ENCODE peak calls at places on chromosomes 16 and 17, in four cellular contexts. K is fibroblast of the aortic adventitia; A is psoas muscle; I is naive thymus-derived CD4-positive, alpha-beta T cell. D is an unnamed sample.

GRCh38 chr17:49575524-49576120 is at the start of gene NXPH3:
- DNase-seq in A (peak), K (peak), I (peak), D (no peak)

GRCh38 chr16:27572711-27573110 is 22.8 kb downstream of the KATNIP start:
- DNase-seq in I (no peak), K (peak), A (no peak), D (no peak)

GRCh38 chr17:43767713-43768059 is 9.1 kb upstream of the SOST start:
- DNase-seq in K (no peak), I (no peak), A (no peak), D (no peak)

GRCh38 chr17:31888124-31888523 is 13.4 kb downstream of the UTP6 start:
- DNase-seq in K (no peak), I (no peak), A (no peak), D (peak)

GRCh38 chr17:67107811-67108210 is 63.5 kb downstream of the CACNG1 start:
- DNase-seq in K (no peak), I (no peak), A (no peak), D (no peak)

GRCh38 chr16:79798416-79799053 is 198.0 kb upstream of the MAF start:
- DNase-seq in K (no peak), A (no peak), I (no peak), D (no peak)

GRCh38 chr17:28030386-28030785 is 12.1 kb upstream of the NLK start:
- DNase-seq in A (no peak), K (no peak), I (no peak), D (no peak)

GRCh38 chr17:78307887-78308633 is 51.8 kb downstream of the SOCS3 start:
- DNase-seq in A (no peak), I (no peak), K (no peak), D (no peak)

GRCh38 chr17:148757-149156 is 11.4 kb downstream of the SCGB1C2 start:
- DNase-seq in I (no peak), K (no peak), A (peak), D (no peak)

GRCh38 chr17:78300962-78301820 is 58.7 kb downstream of the SOCS3 start:
- DNase-seq in K (no peak), I (no peak), A (no peak), D (no peak)

GRCh38 chr17:80153004-80153403 is 6.1 kb upstream of the EIF4A3 start:
- DNase-seq in A (no peak), K (no peak), I (no peak), D (no peak)

GRCh38 chr17:44830359-44831269 is 527 bp upstream of the GJC1 start:
- DNase-seq in K (peak), A (no peak), I (no peak), D (no peak)

GRCh38 chr16:87384162-87384999 is 805 bp upstream of the FBXO31 start:
- DNase-seq in I (no peak), A (peak), K (no peak), D (no peak)

GRCh38 chr16:72021043-72021442 is 12.5 kb downstream of the DHODH start:
- DNase-seq in K (no peak), A (no peak), I (no peak), D (no peak)

GRCh38 chr17:74892013-74892841 is 1.2 kb downstream of the FADS6 start:
- DNase-seq in K (no peak), I (no peak), A (no peak), D (no peak)

GRCh38 chr16:72927199-72928088 is 120.5 kb downstream of the ZFHX3 start:
- DNase-seq in A (no peak), K (peak), I (no peak), D (peak)

GRCh38 chr16:83533193-83533592 is 274.6 kb upstream of the HSBP1 start:
- DNase-seq in K (no peak), A (no peak), I (no peak), D (no peak)

GRCh38 chr17:66275651-66276050 is 26.8 kb upstream of the PRKCA start:
- DNase-seq in A (no peak), K (peak), I (no peak), D (no peak)

GRCh38 chr17:77246110-77247047 is 105.6 kb downstream of the SEC14L1 start:
- DNase-seq in A (no peak), K (no peak), I (no peak), D (no peak)

GRCh38 chr16:66236301-66236700 is 130.2 kb upstream of the CDH5 start:
- DNase-seq in K (no peak), I (no peak), A (no peak), D (no peak)

GRCh38 chr16:89996178-89996489 is 23.1 kb downstream of the DBNDD1 start:
- DNase-seq in I (no peak), K (no peak), A (no peak), D (no peak)

GRCh38 chr17:36722121-36722902 is 120.9 kb downstream of the MRM1 start:
- DNase-seq in A (peak), I (peak), K (peak), D (no peak)

GRCh38 chr17:3033741-3034577 is 29.4 kb downstream of the OR1D5 start:
- DNase-seq in K (no peak), A (no peak), I (no peak), D (no peak)

GRCh38 chr16:68084504-68085258 is 489 bp upstream of the NFATC3 start:
- DNase-seq in A (peak), K (peak), I (peak), D (peak)

GRCh38 chr16:78770353-78771091 is 671.1 kb downstream of the WWOX start:
- DNase-seq in I (peak), K (no peak), A (peak), D (no peak)

GRCh38 chr17:41992576-41992975 is 24.7 kb downstream of the DNAJC7 start:
- DNase-seq in A (no peak), K (no peak), I (no peak), D (no peak)

D was measured in SIG-M5.